ENCODE peak calls at places on chromosomes 7 and 10, in ten cellular contexts. V, I, H, Z, X, L, B, M, K and J are unnamed samples.

GRCh38 chr7:37452346-37452745 is 3.7 kb upstream of the ELMO1 start:
- DNase-seq in V (no peak), I (no peak), H (no peak), Z (no peak), X (no peak), L (no peak), B (no peak), M (no peak), K (no peak), J (no peak)

GRCh38 chr10:6786579-6787031 is 206.5 kb upstream of the PRKCQ start:
- DNase-seq in V (no peak), I (peak; percentile 20), H (no peak), Z (no peak), X (peak; percentile 51), L (no peak), B (no peak), M (no peak), K (no peak), J (no peak)

GRCh38 chr10:75569506-75569905 is 138.1 kb downstream of the LRMDA start:
- DNase-seq in V (no peak), I (no peak), H (no peak), Z (no peak), X (no peak), L (no peak), B (no peak), M (no peak), K (no peak), J (no peak)

GRCh38 chr10:43202657-43203490 is 64.0 kb downstream of the RASGEF1A start:
- DNase-seq in V (peak; percentile 44), I (no peak), H (no peak), Z (no peak), X (no peak), L (peak; percentile 57), B (peak; percentile 68), M (no peak), K (no peak), J (no peak)

GRCh38 chr7:64625114-64626082 is 40.5 kb upstream of the ZNF107 start:
- DNase-seq in V (no peak), I (no peak), H (peak; percentile 20), Z (no peak), X (no peak), L (no peak), B (no peak), M (no peak), K (peak; percentile 22), J (no peak)

GRCh38 chr7:138663741-138664710 is 37.1 kb downstream of the SVOPL start:
- DNase-seq in V (peak; percentile 35), I (no peak), H (no peak), Z (no peak), X (peak; percentile 15), L (no peak), B (peak; percentile 21), M (no peak), K (peak; percentile 2), J (no peak)

GRCh38 chr7:50393076-50393475 is 57.1 kb downstream of the FIGNL1 start:
- DNase-seq in V (no peak), I (no peak), H (no peak), Z (no peak), X (no peak), L (peak; percentile 56), B (peak; percentile 82), M (no peak), K (peak; percentile 69), J (no peak)

GRCh38 chr10:122567056-122567660 is 6.6 kb downstream of the DMBT1 start:
- DNase-seq in V (no peak), I (no peak), H (no peak), Z (no peak), X (peak; percentile 6), L (peak; percentile 59), B (peak; percentile 68), M (no peak), K (peak; percentile 25), J (no peak)

GRCh38 chr7:69892790-69893189 is 294.5 kb downstream of the AUTS2 start:
- DNase-seq in V (no peak), I (no peak), H (no peak), Z (no peak), X (no peak), L (no peak), B (no peak), M (no peak), K (no peak), J (no peak)

GRCh38 chr7:11345621-11346020 is 371.9 kb downstream of the PHF14 start:
- DNase-seq in V (no peak), I (no peak), H (no peak), Z (no peak), X (no peak), L (no peak), B (no peak), M (no peak), K (no peak), J (no peak)

GRCh38 chr7:2224491-2224928 is 8.2 kb downstream of the MAD1L1 start:
- DNase-seq in V (no peak), I (no peak), H (peak; percentile 7), Z (no peak), X (no peak), L (no peak), B (no peak), M (no peak), K (no peak), J (no peak)

GRCh38 chr7:124781907-124782306 is 16.3 kb upstream of the GPR37 start:
- DNase-seq in V (no peak), I (no peak), H (no peak), Z (no peak), X (no peak), L (no peak), B (no peak), M (no peak), K (no peak), J (no peak)